ENCODE peak calls at places on chromosome 9, in ten cellular contexts. U is CD4-positive, CD25-positive, alpha-beta regulatory T cell; T is fibroblast of pulmonary artery; C is H7; E is AG10803; N is IMR-90; I is cardiac muscle cell; P is naive thymus-derived CD4-positive, alpha-beta T cell; G is sigmoid colon; K is SJSA1. X is an unnamed sample.

GRCh38 chr9:117074782-117075510 is 339.9 kb downstream of the ASTN2 start:
- DNase-seq in U (no peak), T (no peak), C (no peak), E (no peak), N (no peak), I (peak; percentile 25), P (no peak), G (no peak), K (no peak), X (no peak)

GRCh38 chr9:1267581-1267980 is 217.4 kb downstream of the DMRT2 start:
- DNase-seq in U (no peak), T (no peak), C (no peak), E (no peak), N (no peak), I (no peak), P (no peak), G (no peak), K (no peak), X (no peak)

GRCh38 chr9:103586721-103587120 is 507.4 kb upstream of the SMC2 start:
- DNase-seq in U (no peak), T (no peak), C (no peak), E (no peak), N (no peak), I (no peak), P (no peak), G (peak; percentile 63), K (no peak), X (no peak)

GRCh38 chr9:134643306-134643705 is 1.7 kb downstream of the COL5A1 start:
- DNase-seq in U (no peak), T (peak; percentile 51), C (peak; percentile 74), E (peak; percentile 54), N (peak; percentile 45), I (no peak), P (no peak), G (no peak), K (no peak), X (no peak)

GRCh38 chr9:133991211-133991921 is 758 bp downstream of the VAV2 start:
- DNase-seq in U (no peak), T (no peak), C (peak; percentile 88), E (no peak), N (no peak), I (no peak), P (no peak), G (peak; percentile 69), K (no peak), X (no peak)

GRCh38 chr9:136231478-136232297 is 13.9 kb downstream of the QSOX2 start:
- DNase-seq in U (peak; percentile 57), T (no peak), C (no peak), E (no peak), N (no peak), I (no peak), P (peak; percentile 61), G (no peak), K (no peak), X (no peak)

GRCh38 chr9:18666348-18666747 is 192.4 kb downstream of the ADAMTSL1 start:
- DNase-seq in U (no peak), T (peak; percentile 26), C (no peak), E (peak; percentile 56), N (peak; percentile 14), I (no peak), P (no peak), G (no peak), K (no peak), X (no peak)

GRCh38 chr9:89498845-89499480 is 1.1 kb upstream of the SEMA4D start:
- DNase-seq in U (peak; percentile 58), T (no peak), C (no peak), E (no peak), N (no peak), I (no peak), P (peak; percentile 45), G (no peak), K (no peak), X (peak; percentile 90)

GRCh38 chr9:119366909-119367690 is 2.1 kb downstream of the BRINP1 start:
- DNase-seq in U (no peak), T (no peak), C (no peak), E (no peak), N (no peak), I (no peak), P (no peak), G (no peak), K (no peak), X (no peak)

GRCh38 chr9:119368179-119368578 is 1.1 kb downstream of the BRINP1 start:
- DNase-seq in U (no peak), T (no peak), C (no peak), E (no peak), N (no peak), I (no peak), P (no peak), G (no peak), K (no peak), X (no peak)

GRCh38 chr9:119369670-119370366 is 583 bp upstream of the BRINP1 start:
- DNase-seq in U (no peak), T (no peak), C (no peak), E (no peak), N (no peak), I (no peak), P (no peak), G (no peak), K (no peak), X (no peak)

GRCh38 chr9:119370816-119371215 is 1.6 kb upstream of the BRINP1 start:
- DNase-seq in U (no peak), T (peak; percentile 34), C (peak; percentile 77), E (peak; percentile 25), N (peak; percentile 1), I (peak; percentile 88), P (no peak), G (no peak), K (no peak), X (peak; percentile 46)

GRCh38 chr9:119368681-119369581 is at the start of gene BRINP1:
- DNase-seq in U (no peak), T (peak; percentile 4), C (peak; percentile 92), E (peak; percentile 19), N (no peak), I (peak; percentile 90), P (no peak), G (no peak), K (no peak), X (no peak)
- H3K4me3 ChIP-seq in U (no peak within 1 kb of the TSS), T (peak within 1 kb of the TSS; percentile 8), C (peak within 1 kb of the TSS; percentile 94), E (peak within 1 kb of the TSS; percentile 58), N (no peak within 1 kb of the TSS), I (peak within 1 kb of the TSS; percentile 49), P (no peak within 1 kb of the TSS), G (peak within 1 kb of the TSS; percentile 34), K (no peak within 1 kb of the TSS), X (no peak within 1 kb of the TSS)

DNA sequence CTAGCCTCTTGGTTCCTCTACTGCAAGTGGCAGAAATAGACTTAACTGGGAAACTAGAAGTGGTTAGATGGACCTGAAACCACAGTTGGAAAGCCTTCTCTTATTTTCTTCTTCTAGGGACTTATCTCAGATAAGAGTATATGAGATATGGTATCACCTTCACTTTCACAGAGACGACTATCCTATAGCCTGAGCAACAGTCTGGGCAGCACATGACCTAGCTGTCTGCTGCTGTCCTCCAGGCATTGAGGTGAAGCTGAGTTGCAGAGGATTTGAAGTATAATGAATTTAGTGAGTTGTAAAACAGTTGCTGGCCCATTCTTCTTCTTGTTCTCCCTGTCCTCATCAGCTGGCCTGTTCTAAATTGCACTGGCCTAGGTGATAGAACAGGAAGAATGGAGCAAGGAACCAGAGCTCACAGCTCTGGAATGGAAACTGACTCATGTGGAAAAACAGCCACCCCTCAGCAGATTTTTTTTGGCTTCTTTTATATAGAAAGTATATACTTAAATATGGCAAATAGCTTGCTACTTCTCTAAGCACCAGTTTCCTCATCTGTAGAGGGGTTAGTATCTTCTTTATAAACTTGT is 27.8 kb downstream of the RECK start:
- DNase-seq in U (no peak), T (peak; percentile 51), C (no peak), E (peak; percentile 33), N (peak; percentile 63), I (peak; percentile 14), P (no peak), G (no peak), K (no peak), X (no peak)
- H3K4me3 ChIP-seq in U (no peak overlapping the region), T (no peak overlapping the region), C (no peak overlapping the region), E (no peak overlapping the region), N (no peak overlapping the region), I (no peak overlapping the region), P (no peak overlapping the region), G (no peak overlapping the region), K (no peak overlapping the region), X (no peak overlapping the region)

GRCh38 chr9:72527801-72528195 is 6.4 kb downstream of the TMC1 start:
- DNase-seq in U (no peak), T (no peak), C (no peak), E (no peak), N (no peak), I (no peak), P (no peak), G (no peak), K (no peak), X (no peak)

GRCh38 chr9:72529531-72529930 is 8.1 kb downstream of the TMC1 start:
- DNase-seq in U (no peak), T (no peak), C (no peak), E (no peak), N (no peak), I (no peak), P (no peak), G (no peak), K (no peak), X (no peak)

GRCh38 chr9:72524820-72525539 is 3.6 kb downstream of the TMC1 start:
- DNase-seq in U (no peak), T (peak; percentile 98), C (peak; percentile 18), E (peak; percentile 95), N (peak; percentile 100), I (no peak), P (no peak), G (peak; percentile 82), K (peak; percentile 90), X (no peak)

DNA sequence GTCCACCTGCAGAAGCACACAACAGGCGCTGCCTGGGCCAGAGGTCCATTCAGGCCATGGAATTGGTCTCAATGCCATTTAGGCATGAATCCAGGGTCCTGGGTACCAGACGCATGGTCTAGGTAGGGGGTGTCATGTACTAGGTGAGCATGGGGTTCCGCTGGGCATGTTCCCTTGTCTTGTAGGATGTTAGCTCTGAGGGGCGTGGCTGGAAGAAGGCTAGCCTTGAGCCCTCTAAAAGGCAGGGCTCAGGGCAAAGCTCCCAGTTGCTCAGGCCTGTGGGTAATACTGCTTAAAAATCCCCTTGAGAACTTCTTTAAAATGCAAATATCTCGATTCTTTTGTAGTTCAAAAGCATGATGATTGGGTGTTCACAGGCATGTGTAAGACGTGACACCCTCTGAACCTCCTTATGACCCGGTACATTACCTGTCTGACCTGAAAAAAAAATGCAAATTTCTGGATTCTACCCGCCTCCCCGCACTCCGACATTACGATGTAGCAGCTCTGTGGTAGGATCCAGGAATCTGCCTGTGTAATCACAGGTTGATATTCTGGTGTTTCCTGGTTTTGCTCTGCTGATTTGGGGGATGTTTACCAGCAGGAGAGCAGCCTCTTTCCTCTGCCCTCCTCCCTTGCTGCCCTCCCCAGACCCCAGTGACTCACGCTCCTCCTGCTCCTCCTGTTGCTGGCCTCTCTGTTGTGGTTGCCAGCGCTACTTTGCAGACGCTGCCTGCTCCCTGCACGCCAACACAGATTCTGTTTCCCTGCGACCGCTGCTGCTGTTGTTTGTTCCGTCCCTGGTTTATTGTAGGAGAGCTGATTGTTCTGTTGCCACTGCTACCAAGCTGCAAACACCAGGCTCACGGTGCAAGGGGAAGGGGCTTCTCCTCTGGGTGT is 5.7 kb downstream of the TMC1 start:
- DNase-seq in U (peak; percentile 53), T (peak; percentile 96), C (peak; percentile 49), E (peak; percentile 93), N (peak; percentile 93), I (peak; percentile 23), P (peak; percentile 62), G (peak; percentile 93), K (peak; percentile 88), X (peak; percentile 70)
- H3K4me3 ChIP-seq in U (peak overlapping the region; percentile 80), T (peak overlapping the region; percentile 2), C (no peak overlapping the region), E (peak overlapping the region; percentile 52), N (peak overlapping the region; percentile 29), I (no peak overlapping the region), P (peak overlapping the region; percentile 28), G (peak overlapping the region; percentile 28), K (peak overlapping the region; percentile 9), X (peak overlapping the region; percentile 44)

DNA sequence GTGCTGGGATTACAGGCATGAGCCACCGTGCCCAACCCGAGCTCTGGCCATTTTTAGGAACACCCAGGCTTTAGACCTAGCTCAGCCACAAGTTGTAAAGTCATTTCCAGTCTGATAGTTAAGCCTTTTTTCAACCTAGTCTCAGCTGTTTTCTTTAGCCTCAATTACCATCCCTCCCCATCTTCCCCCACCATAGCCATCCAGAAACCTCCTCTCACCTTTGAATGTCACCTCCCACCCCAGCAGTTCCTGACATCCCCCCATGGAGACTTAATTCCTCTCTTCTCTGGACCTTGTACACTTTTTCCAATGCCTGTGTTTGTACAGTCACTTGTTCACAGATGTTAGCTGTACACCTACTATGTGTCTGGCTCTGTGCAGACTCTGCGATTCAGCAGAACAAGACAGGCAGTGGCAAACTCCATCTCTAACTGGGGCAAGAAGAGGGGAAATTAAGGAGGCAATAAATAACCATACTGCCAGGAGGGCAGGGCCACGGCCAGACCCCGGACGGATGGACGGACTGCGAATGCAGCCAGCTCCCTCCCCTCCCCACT is 29.9 kb upstream of the CRB2 start:
- DNase-seq in U (no peak), T (no peak), C (no peak), E (no peak), N (no peak), I (no peak), P (no peak), G (no peak), K (no peak), X (no peak)
- H3K4me3 ChIP-seq in U (no peak overlapping the region), T (no peak overlapping the region), C (no peak overlapping the region), E (no peak overlapping the region), N (no peak overlapping the region), I (no peak overlapping the region), P (no peak overlapping the region), G (no peak overlapping the region), K (no peak overlapping the region), X (no peak overlapping the region)

X was measured in DND-41.